ENCODE peak calls at places on chromosome 3, in four cellular contexts. A is ovary, G is IMR-90, Q is lower leg skin. V is an unnamed sample.

GRCh38 chr3:160092760-160093159 is 104.1 kb downstream of the IL12A start:
- DNase-seq in A (no peak), G (no peak), Q (peak; percentile 5), V (no peak)

GRCh38 chr3:12049675-12050074 is 45.5 kb downstream of the SYN2 start:
- DNase-seq in A (no peak), G (peak; percentile 3), Q (no peak), V (no peak)

GRCh38 chr3:195071916-195072820 is 198.8 kb downstream of the XXYLT1 start:
- DNase-seq in A (peak; percentile 10), G (no peak), Q (peak; percentile 49), V (no peak)

GRCh38 chr3:172461530-172462138 is 13.4 kb upstream of the GHSR start:
- DNase-seq in A (no peak), G (peak; percentile 10), Q (no peak), V (peak; percentile 49)

GRCh38 chr3:15629860-15630597 is 28.5 kb downstream of the BTD start:
- DNase-seq in A (peak; percentile 72), G (peak; percentile 89), Q (no peak), V (peak; percentile 77)

GRCh38 chr3:101070260-101071121 is 77.3 kb upstream of the ABI3BP start:
- DNase-seq in A (no peak), G (no peak), Q (peak; percentile 84), V (peak; percentile 82)

GRCh38 chr3:126033051-126033745 is 50.7 kb downstream of the SLC41A3 start:
- DNase-seq in A (no peak), G (no peak), Q (peak; percentile 43), V (no peak)

GRCh38 chr3:106176734-106177133 is 307.9 kb upstream of the CBLB start:
- DNase-seq in A (no peak), G (peak; percentile 23), Q (no peak), V (no peak)

GRCh38 chr3:27380433-27381357 is 11.5 kb upstream of the NEK10 start:
- DNase-seq in A (no peak), G (no peak), Q (no peak), V (no peak)

GRCh38 chr3:160105902-160106584 is 117.4 kb downstream of the IL12A start:
- DNase-seq in A (no peak), G (no peak), Q (no peak), V (no peak)

GRCh38 chr3:124834723-124835718 is 52.1 kb downstream of the ITGB5 start:
- DNase-seq in A (peak; percentile 61), G (peak; percentile 98), Q (no peak), V (peak; percentile 62)

GRCh38 chr3:43214616-43215015 is 71.7 kb upstream of the SNRK start:
- DNase-seq in A (no peak), G (no peak), Q (no peak), V (no peak)

GRCh38 chr3:72938471-72939265 is 50.8 kb downstream of the GXYLT2 start:
- DNase-seq in A (peak; percentile 91), G (peak; percentile 99), Q (peak; percentile 85), V (peak; percentile 62)

GRCh38 chr3:135325096-135325495 is 530.0 kb downstream of the EPHB1 start:
- DNase-seq in A (no peak), G (no peak), Q (no peak), V (no peak)

GRCh38 chr3:8777201-8777977 is 8.0 kb upstream of the OXTR start:
- DNase-seq in A (no peak), G (peak; percentile 51), Q (no peak), V (no peak)

GRCh38 chr3:103495186-103495585 is 1060.4 kb downstream of the ZPLD1 start:
- DNase-seq in A (no peak), G (no peak), Q (no peak), V (no peak)

GRCh38 chr3:135966349-135966695 is 794 bp downstream of the PPP2R3A start:
- DNase-seq in A (peak; percentile 67), G (no peak), Q (no peak), V (no peak)

GRCh38 chr3:14204605-14205284 is 26.1 kb downstream of the LSM3 start:
- DNase-seq in A (peak; percentile 51), G (peak; percentile 71), Q (peak; percentile 88), V (peak; percentile 39)

GRCh38 chr3:28575100-28575747 is 226.6 kb upstream of the AZI2 start:
- DNase-seq in A (no peak), G (no peak), Q (no peak), V (no peak)

GRCh38 chr3:70488816-70489215 is 176.4 kb upstream of the MDFIC2 start:
- DNase-seq in A (no peak), G (no peak), Q (no peak), V (no peak)

GRCh38 chr3:160402249-160403027 is 3.0 kb downstream of the SMC4 start:
- DNase-seq in A (no peak), G (no peak), Q (no peak), V (no peak)

GRCh38 chr3:191356586-191357439 is 26.5 kb upstream of the UTS2B start:
- DNase-seq in A (peak; percentile 31), G (peak; percentile 63), Q (peak; percentile 84), V (no peak)

GRCh38 chr3:39531066-39531465 is 63.6 kb downstream of the MOBP start:
- DNase-seq in A (no peak), G (no peak), Q (no peak), V (no peak)

GRCh38 chr3:181935915-181936314 is 224.2 kb downstream of the SOX2 start:
- DNase-seq in A (no peak), G (no peak), Q (no peak), V (no peak)

GRCh38 chr3:15284121-15284889 is 48.1 kb downstream of the SH3BP5 start:
- DNase-seq in A (no peak), G (no peak), Q (no peak), V (no peak)

GRCh38 chr3:58668247-58668646 is 1.7 kb upstream of the FAM3D start:
- DNase-seq in A (no peak), G (no peak), Q (peak; percentile 45), V (no peak)

GRCh38 chr3:24145981-24146822 is 201.1 kb downstream of the NR1D2 start:
- DNase-seq in A (no peak), G (peak; percentile 90), Q (no peak), V (no peak)

GRCh38 chr3:53077476-53078220 is 31.8 kb upstream of the SFMBT1 start:
- DNase-seq in A (no peak), G (no peak), Q (peak; percentile 66), V (no peak)

GRCh38 chr3:47994180-47994579 is 22.0 kb downstream of the MAP4 start:
- DNase-seq in A (no peak), G (peak; percentile 67), Q (no peak), V (no peak)

GRCh38 chr3:14552041-14552648 is 12.0 kb upstream of the GRIP2 start:
- DNase-seq in A (no peak), G (no peak), Q (no peak), V (no peak)

GRCh38 chr3:12768579-12769527 is 9.8 kb upstream of the TMEM40 start:
- DNase-seq in A (no peak), G (no peak), Q (no peak), V (no peak)

GRCh38 chr3:9951962-9952805 is at the start of gene PRRT3:
- DNase-seq in A (no peak), G (peak; percentile 30), Q (no peak), V (peak; percentile 61)

GRCh38 chr3:32216172-32216783 is 22.2 kb upstream of the CMTM8 start:
- DNase-seq in A (no peak), G (no peak), Q (no peak), V (no peak)

GRCh38 chr3:63562323-63562722 is 90.2 kb upstream of the SNTN start:
- DNase-seq in A (no peak), G (no peak), Q (no peak), V (no peak)
- TF ChIP-seq POLR2A in A (no peak), G (no peak), Q (no peak), V (no peak)

GRCh38 chr3:150703756-150704344 is at the start of gene ERICH6:
- DNase-seq in A (peak; percentile 91), G (peak; percentile 85), Q (peak; percentile 97), V (peak; percentile 93)
- TF ChIP-seq POLR2A in A (peak; percentile 46), G (peak; percentile 65), Q (no peak), V (peak; percentile 60)

DNA sequence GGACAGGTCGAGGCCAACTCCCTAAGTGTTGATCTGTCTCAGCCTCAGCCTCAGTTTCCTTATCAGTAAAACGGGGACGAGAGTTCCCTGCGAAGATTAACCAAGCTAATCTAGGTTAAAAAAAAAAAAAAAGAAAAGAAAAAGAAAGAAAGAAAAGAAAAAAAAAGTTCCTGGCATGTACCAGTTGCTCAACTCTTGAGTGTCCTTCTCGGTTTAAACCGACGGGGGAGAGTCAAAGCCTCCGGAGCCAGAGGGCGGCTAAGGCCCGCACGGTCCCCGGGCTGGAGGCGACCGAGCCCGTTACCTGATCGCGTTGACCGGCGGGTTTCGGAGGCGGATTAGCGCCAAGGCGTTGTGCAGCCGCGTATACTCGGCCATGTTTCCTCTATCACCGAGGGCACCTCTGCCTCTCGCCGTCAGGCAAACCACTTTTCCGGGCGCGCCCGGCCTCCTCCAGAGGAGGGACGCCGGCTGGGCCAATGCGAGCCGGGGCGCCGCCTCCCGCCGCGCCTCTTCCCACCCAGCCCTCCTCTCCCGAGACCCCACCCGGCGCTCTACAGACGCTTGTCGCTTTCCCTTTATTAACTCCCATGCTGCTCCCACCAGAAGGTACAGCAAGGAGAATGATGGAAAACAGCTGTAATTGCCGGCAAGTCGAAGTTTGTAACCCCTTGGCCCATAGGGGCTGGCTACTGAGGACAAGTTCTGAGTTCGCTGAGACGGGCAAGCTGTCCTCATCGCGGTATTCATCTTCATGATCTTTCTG is at the start of gene EHHADH:
- DNase-seq in A (peak; percentile 42), G (peak; percentile 44), Q (peak; percentile 92), V (peak; percentile 74)
- TF ChIP-seq POLR2A in A (no peak), G (peak; percentile 39), Q (no peak), V (peak; percentile 75)

GRCh38 chr3:111593666-111594065 is 1.5 kb downstream of the ZBED2 start:
- DNase-seq in A (no peak), G (no peak), Q (no peak), V (no peak)

GRCh38 chr3:111591555-111591954 is 3.6 kb downstream of the ZBED2 start:
- DNase-seq in A (no peak), G (peak; percentile 10), Q (no peak), V (no peak)

GRCh38 chr3:111594205-111594604 is 941 bp downstream of the ZBED2 start:
- DNase-seq in A (no peak), G (peak; percentile 91), Q (no peak), V (no peak)

GRCh38 chr3:111592143-111592542 is 3.0 kb downstream of the ZBED2 start:
- DNase-seq in A (no peak), G (peak; percentile 64), Q (no peak), V (no peak)

GRCh38 chr3:111592941-111593340 is 2.2 kb downstream of the ZBED2 start:
- DNase-seq in A (no peak), G (no peak), Q (no peak), V (no peak)
- TF ChIP-seq POLR2A in A (no peak), G (no peak), Q (no peak), V (no peak)

GRCh38 chr3:155387571-155387970 is 94.1 kb upstream of the STRIT1 start:
- DNase-seq in A (no peak), G (no peak), Q (no peak), V (no peak)
- TF ChIP-seq POLR2A in A (no peak), G (no peak), Q (no peak), V (no peak)